ENCODE peak calls at places on chromosomes 16 and 17, in four cellular contexts. O is A673, S is choroid plexus epithelial cell, H is heart left ventricle. N is an unnamed sample.

GRCh38 chr17:44222112-44222869 is 2.8 kb upstream of the UBTF start:
- DNase-seq in H (peak), S (peak), O (peak), N (peak)

GRCh38 chr17:74262601-74263000 is 11.4 kb upstream of the DNAI2 start:
- DNase-seq in S (no peak), H (no peak), O (no peak), N (no peak)

GRCh38 chr17:4785311-4786110 is 653 bp downstream of the VMO1 start:
- DNase-seq in S (no peak), H (no peak), O (no peak), N (no peak)

GRCh38 chr16:61892531-61892930 is 143.7 kb downstream of the CDH8 start:
- DNase-seq in S (no peak), H (no peak), O (no peak), N (no peak)

GRCh38 chr17:74854792-74855191 is 4.9 kb downstream of the GRIN2C start:
- DNase-seq in S (no peak), O (no peak), H (no peak), N (no peak)

GRCh38 chr17:41917957-41918391 is 777 bp downstream of the ACLY start:
- DNase-seq in S (no peak), H (peak), O (peak), N (peak)

GRCh38 chr17:45143767-45144198 is 4.5 kb upstream of the HEXIM1 start:
- DNase-seq in S (peak), H (peak), O (peak), N (peak)

GRCh38 chr17:82702161-82702932 is 3.8 kb upstream of the RAB40B start:
- DNase-seq in O (no peak), H (no peak), S (no peak), N (no peak)

GRCh38 chr17:13981881-13982280 is 87.4 kb upstream of the COX10 start:
- DNase-seq in S (peak), H (no peak), O (peak), N (no peak)

GRCh38 chr16:21560462-21560861 is 38.9 kb upstream of the METTL9 start:
- DNase-seq in S (no peak), H (no peak), O (no peak), N (no peak)

GRCh38 chr17:47695664-47696376 is 1.9 kb downstream of the TBKBP1 start:
- DNase-seq in S (no peak), O (no peak), H (no peak), N (no peak)

GRCh38 chr17:48037036-48037881 is at the start of gene COPZ2:
- DNase-seq in H (peak), S (peak), O (peak), N (peak)

GRCh38 chr16:84501077-84501735 is 3.3 kb downstream of the MEAK7 start:
- DNase-seq in S (peak), O (no peak), H (peak), N (peak)

GRCh38 chr17:21371511-21372081 is 4.6 kb upstream of the KCNJ12 start:
- DNase-seq in S (no peak), H (no peak), O (no peak), N (no peak)

GRCh38 chr16:88651276-88651988 is 579 bp upstream of the CYBA start:
- DNase-seq in S (peak), O (no peak), H (peak), N (no peak)

GRCh38 chr16:9050102-9050830 is 41.2 kb upstream of the HAPSTR1 start:
- DNase-seq in H (no peak), O (peak), S (peak), N (peak)

GRCh38 chr17:2398655-2399571 is 1.9 kb downstream of the MNT start:
- DNase-seq in S (peak), H (peak), O (peak), N (peak)

GRCh38 chr16:14632693-14633569 is at the start of gene BFAR:
- DNase-seq in H (peak), S (peak), O (peak), N (peak)

GRCh38 chr16:14634389-14634725 is 1.6 kb downstream of the BFAR start:
- DNase-seq in H (no peak), S (no peak), O (no peak), N (no peak)

GRCh38 chr16:14640538-14640937 is 7.8 kb downstream of the BFAR start:
- DNase-seq in S (no peak), O (no peak), H (no peak), N (no peak)

GRCh38 chr16:14629919-14630619 is at the start of gene PARN:
- DNase-seq in H (peak), O (peak), S (peak), N (peak)

DNA sequence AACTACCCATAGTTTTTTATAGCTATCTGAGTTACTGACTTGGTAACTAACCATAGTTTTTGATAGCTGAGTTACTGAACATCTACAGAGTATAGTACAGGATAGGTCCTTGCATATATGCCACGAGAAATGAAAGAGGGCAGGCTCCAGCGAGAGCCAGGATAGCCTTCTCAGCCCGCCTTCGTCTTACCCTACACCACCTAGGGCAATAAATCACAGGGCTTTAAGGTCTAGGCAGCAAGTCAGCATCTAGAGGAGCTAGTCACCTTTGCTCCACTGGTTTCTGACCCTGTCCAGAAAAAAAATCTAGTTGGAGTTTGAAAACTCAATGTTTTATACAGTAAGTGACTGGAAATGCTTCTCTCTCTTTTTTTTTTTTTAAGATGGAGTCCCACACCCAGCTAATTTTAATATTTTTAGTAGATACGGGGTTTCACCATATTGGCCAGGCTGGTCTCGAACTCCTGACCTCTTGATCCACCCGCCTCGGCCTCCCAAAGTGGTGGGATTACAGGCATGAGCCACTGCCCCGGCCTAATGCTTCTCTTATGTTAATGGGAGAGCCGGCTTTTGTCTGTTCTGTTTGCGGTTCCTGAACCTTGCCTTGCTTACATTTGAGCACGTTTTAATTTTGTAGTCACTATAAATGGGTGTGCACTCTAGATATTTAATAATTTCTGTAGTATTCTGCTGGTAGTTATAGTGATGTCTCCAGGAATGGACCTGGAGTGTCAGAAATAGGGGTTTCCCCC is 2.8 kb downstream of the BFAR start:
- DNase-seq in S (no peak), H (no peak), O (no peak), N (no peak)
- H3K4me3 ChIP-seq in S (no peak), H (no peak), O (no peak), N (no peak)

DNA sequence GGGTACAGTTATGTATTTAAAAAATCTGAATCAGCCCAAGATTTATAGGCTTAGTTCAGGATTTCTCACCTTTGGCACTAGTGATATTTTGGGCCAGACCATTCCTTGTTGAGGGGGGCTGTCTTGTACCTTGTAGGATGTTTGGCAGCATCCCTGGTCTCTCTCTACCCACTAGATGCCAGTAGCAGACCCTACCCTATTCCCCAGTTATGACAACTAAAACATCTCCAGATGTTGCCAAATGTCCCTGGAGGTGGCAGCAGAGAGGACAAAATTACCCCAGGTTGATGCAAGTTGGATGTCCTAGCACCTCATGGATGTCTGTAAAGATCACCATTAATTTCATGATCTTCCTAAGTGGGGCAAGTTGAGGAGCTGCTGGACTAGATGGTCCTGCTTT is 45.8 kb downstream of the SYT17 start:
- DNase-seq in O (peak), S (no peak), H (no peak), N (no peak)
- TF ChIP-seq CTCF in O (peak), S (peak), H (no peak), N (no peak)

GRCh38 chr16:53989597-53989996 is 285.6 kb downstream of the FTO start:
- DNase-seq in H (no peak), O (no peak), S (no peak), N (no peak)
- H3K4me3 ChIP-seq in H (no peak), O (no peak), S (no peak), N (no peak)

DNA sequence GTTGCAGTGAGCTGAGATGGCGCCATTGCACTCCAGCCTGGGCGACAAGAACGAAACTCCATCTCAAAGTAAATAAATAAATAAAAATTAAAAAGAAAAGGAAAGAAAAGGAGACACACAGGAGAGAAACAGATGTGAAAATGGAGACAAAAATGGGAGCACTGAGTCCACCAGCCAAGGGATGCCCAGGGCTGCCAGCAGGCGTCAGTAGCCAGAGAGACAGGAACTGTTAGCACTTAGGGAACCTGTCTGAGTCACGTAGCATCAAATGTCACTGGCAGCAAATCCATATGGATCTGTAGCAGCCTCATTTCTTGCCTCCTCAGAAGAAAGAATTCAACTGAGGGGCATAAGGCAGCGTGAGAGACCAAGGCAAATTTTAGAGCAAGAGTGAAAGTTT is 79.7 kb downstream of the CYLD start:
- DNase-seq in S (no peak), O (peak), H (no peak), N (peak)
- TF ChIP-seq CTCF in S (peak), O (peak), H (no peak), N (peak)

DNA sequence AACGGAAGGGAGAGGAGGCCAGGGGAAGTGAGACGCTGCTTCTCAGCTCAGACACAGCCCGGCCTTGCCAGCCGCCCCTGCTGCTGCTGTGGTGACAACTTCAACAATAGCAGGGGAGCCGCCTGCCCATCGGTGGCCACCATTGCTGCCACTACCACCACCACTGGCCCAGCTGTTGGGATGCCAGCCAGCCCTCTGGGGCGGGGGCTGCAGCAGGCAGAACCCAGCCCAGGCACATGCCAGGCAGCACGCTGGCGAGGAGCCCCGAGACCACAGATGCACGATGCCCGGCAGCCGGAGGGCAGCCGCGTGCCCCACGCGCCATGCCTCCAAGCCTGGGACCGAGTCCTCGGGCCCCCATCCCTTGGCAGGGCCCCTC is 7.3 kb downstream of the DOK4 start:
- DNase-seq in O (no peak), H (no peak), S (no peak), N (no peak)
- H3K4me3 ChIP-seq in O (peak), H (peak), S (peak), N (peak)

GRCh38 chr17:78360371-78361226 is 722 bp upstream of the SOCS3 start:
- DNase-seq in H (peak), S (peak), O (peak), N (peak)

GRCh38 chr17:78361227-78361683 is 1.4 kb upstream of the SOCS3 start:
- DNase-seq in O (no peak), S (no peak), H (no peak), N (no peak)

GRCh38 chr17:78362232-78362631 is 2.4 kb upstream of the SOCS3 start:
- DNase-seq in S (no peak), O (no peak), H (no peak), N (no peak)

GRCh38 chr17:78364436-78365281 is 4.8 kb upstream of the SOCS3 start:
- DNase-seq in S (no peak), H (no peak), O (no peak), N (no peak)

GRCh38 chr17:78362671-78363070 is 2.8 kb upstream of the SOCS3 start:
- DNase-seq in O (no peak), S (no peak), H (no peak), N (no peak)
- TF ChIP-seq CTCF in O (no peak), S (peak), H (no peak), N (no peak)

GRCh38 chr17:76872874-76873221 is 4.6 kb downstream of the MGAT5B start:
- DNase-seq in H (no peak), S (no peak), O (no peak), N (no peak)
- H3K4me3 ChIP-seq in H (no peak), S (no peak), O (no peak), N (no peak)

GRCh38 chr17:79838541-79839274 is 532 bp downstream of the CBX4 start:
- DNase-seq in H (peak), S (peak), O (peak), N (peak)
- TF ChIP-seq CTCF in H (no peak), S (peak), O (no peak), N (no peak)

GRCh38 chr17:36951390-36951789 is 2.6 kb downstream of the AATF start:
- DNase-seq in S (no peak), O (no peak), H (no peak), N (no peak)

GRCh38 chr17:36948717-36949460 is at the start of gene AATF:
- DNase-seq in S (peak), H (peak), O (peak), N (peak)

GRCh38 chr17:36947922-36948716 is 635 bp upstream of the AATF start:
- DNase-seq in S (no peak), O (no peak), H (no peak), N (no peak)

GRCh38 chr17:36949461-36949927 is 740 bp downstream of the AATF start:
- DNase-seq in H (no peak), S (peak), O (no peak), N (peak)

GRCh38 chr17:36950027-36950426 is 1.3 kb downstream of the AATF start:
- DNase-seq in H (no peak), O (no peak), S (no peak), N (no peak)
- H3K4me3 ChIP-seq in H (no peak), O (peak), S (peak), N (peak)